ENCODE peak calls at places on chromosomes 3 and 15, in eight cellular contexts. Z, N, W, P, J, B, R and X are unnamed samples.

GRCh38 chr15:68176601-68177000 is 28.5 kb downstream of the CALML4 start:
- DNase-seq in Z (no peak), N (no peak), W (no peak), P (no peak), J (no peak), B (no peak), R (no peak), X (no peak)

GRCh38 chr3:164023480-164023879 is 1054.8 kb downstream of the SI start:
- DNase-seq in Z (no peak), N (no peak), W (no peak), P (no peak), J (no peak), B (no peak), R (no peak), X (no peak)

GRCh38 chr3:132006605-132007204 is 28.1 kb downstream of the CPNE4 start:
- DNase-seq in Z (peak), N (no peak), W (peak), P (peak), J (peak), B (peak), R (no peak), X (no peak)

GRCh38 chr3:69319652-69320051 is 66.2 kb downstream of the FRMD4B start:
- DNase-seq in Z (no peak), N (no peak), W (no peak), P (no peak), J (no peak), B (no peak), R (no peak), X (no peak)

GRCh38 chr3:9135930-9136525 is 113.4 kb downstream of the SRGAP3 start:
- DNase-seq in Z (no peak), N (no peak), W (no peak), P (peak), J (peak), B (peak), R (no peak), X (peak)

GRCh38 chr15:63909819-63910437 is 76.2 kb upstream of the HERC1 start:
- DNase-seq in Z (peak), N (peak), W (no peak), P (no peak), J (peak), B (no peak), R (peak), X (no peak)

GRCh38 chr3:160885791-160886286 is 129.8 kb downstream of the PPM1L start:
- DNase-seq in Z (peak), N (no peak), W (peak), P (peak), J (peak), B (peak), R (peak), X (no peak)

GRCh38 chr15:67185621-67186225 is 68.7 kb downstream of the AAGAB start:
- DNase-seq in Z (no peak), N (peak), W (no peak), P (no peak), J (no peak), B (no peak), R (peak), X (no peak)

GRCh38 chr15:92733934-92734521 is 78.5 kb upstream of the FAM174B start:
- DNase-seq in Z (peak), N (no peak), W (no peak), P (peak), J (peak), B (no peak), R (no peak), X (no peak)

GRCh38 chr3:73144276-73144675 is 82.8 kb downstream of the EBLN2 start:
- DNase-seq in Z (no peak), N (peak), W (no peak), P (no peak), J (no peak), B (no peak), R (no peak), X (no peak)

GRCh38 chr3:37210230-37210629 is 35.8 kb upstream of the LRRFIP2 start:
- DNase-seq in Z (no peak), N (no peak), W (no peak), P (no peak), J (no peak), B (no peak), R (no peak), X (no peak)

GRCh38 chr3:22358334-22358733 is 607.3 kb upstream of the ZNF385D start:
- DNase-seq in Z (no peak), N (no peak), W (no peak), P (no peak), J (no peak), B (no peak), R (no peak), X (no peak)

GRCh38 chr3:13886593-13887129 is 6.8 kb upstream of the WNT7A start:
- DNase-seq in Z (no peak), N (peak), W (no peak), P (no peak), J (no peak), B (no peak), R (no peak), X (no peak)

GRCh38 chr3:124587053-124587408 is 143.2 kb upstream of the UMPS start:
- DNase-seq in Z (no peak), N (no peak), W (peak), P (peak), J (no peak), B (peak), R (no peak), X (no peak)

GRCh38 chr3:173826416-173826815 is 428.9 kb downstream of the NLGN1 start:
- DNase-seq in Z (peak), N (no peak), W (no peak), P (no peak), J (no peak), B (no peak), R (no peak), X (no peak)

GRCh38 chr3:143171656-143172055 is 52.1 kb downstream of the CHST2 start:
- DNase-seq in Z (peak), N (no peak), W (no peak), P (no peak), J (no peak), B (no peak), R (no peak), X (no peak)

GRCh38 chr15:56989411-56989924 is 71.0 kb downstream of the TCF12 start:
- DNase-seq in Z (peak), N (no peak), W (no peak), P (no peak), J (no peak), B (no peak), R (no peak), X (no peak)

GRCh38 chr15:53588773-53589172 is 170.7 kb downstream of the WDR72 start:
- DNase-seq in Z (no peak), N (no peak), W (no peak), P (no peak), J (no peak), B (no peak), R (no peak), X (no peak)

GRCh38 chr3:194112120-194113106 is 23.5 kb upstream of the HES1 start:
- DNase-seq in Z (no peak), N (no peak), W (peak), P (no peak), J (peak), B (no peak), R (no peak), X (no peak)

GRCh38 chr3:108088697-108089096 is 2.1 kb downstream of the CD47 start:
- DNase-seq in Z (peak), N (no peak), W (no peak), P (no peak), J (no peak), B (no peak), R (no peak), X (peak)

GRCh38 chr3:36877930-36878685 is 66.7 kb downstream of the TRANK1 start:
- DNase-seq in Z (no peak), N (no peak), W (no peak), P (no peak), J (no peak), B (peak), R (no peak), X (no peak)

GRCh38 chr3:194661946-194662345 is 10.0 kb downstream of the LSG1 start:
- DNase-seq in Z (no peak), N (no peak), W (no peak), P (no peak), J (no peak), B (no peak), R (no peak), X (no peak)

GRCh38 chr15:95368211-95368610 is 962.3 kb upstream of the NR2F2 start:
- DNase-seq in Z (no peak), N (no peak), W (no peak), P (no peak), J (peak), B (no peak), R (no peak), X (no peak)

GRCh38 chr3:166420071-166420470 is 582.8 kb upstream of the BCHE start:
- DNase-seq in Z (no peak), N (no peak), W (no peak), P (no peak), J (no peak), B (no peak), R (no peak), X (no peak)

GRCh38 chr15:99998661-99999101 is 265.4 kb upstream of the LYSMD4 start:
- DNase-seq in Z (peak), N (peak), W (peak), P (no peak), J (no peak), B (no peak), R (no peak), X (no peak)

GRCh38 chr15:81182746-81183402 is 13.8 kb upstream of the IL16 start:
- DNase-seq in Z (no peak), N (no peak), W (no peak), P (peak), J (no peak), B (peak), R (no peak), X (no peak)

GRCh38 chr3:57100046-57100695 is 39.7 kb downstream of the SPATA12 start:
- DNase-seq in Z (peak), N (peak), W (peak), P (peak), J (peak), B (peak), R (peak), X (peak)

GRCh38 chr3:166340604-166341003 is 503.4 kb upstream of the BCHE start:
- DNase-seq in Z (no peak), N (no peak), W (no peak), P (no peak), J (no peak), B (no peak), R (no peak), X (no peak)

DNA sequence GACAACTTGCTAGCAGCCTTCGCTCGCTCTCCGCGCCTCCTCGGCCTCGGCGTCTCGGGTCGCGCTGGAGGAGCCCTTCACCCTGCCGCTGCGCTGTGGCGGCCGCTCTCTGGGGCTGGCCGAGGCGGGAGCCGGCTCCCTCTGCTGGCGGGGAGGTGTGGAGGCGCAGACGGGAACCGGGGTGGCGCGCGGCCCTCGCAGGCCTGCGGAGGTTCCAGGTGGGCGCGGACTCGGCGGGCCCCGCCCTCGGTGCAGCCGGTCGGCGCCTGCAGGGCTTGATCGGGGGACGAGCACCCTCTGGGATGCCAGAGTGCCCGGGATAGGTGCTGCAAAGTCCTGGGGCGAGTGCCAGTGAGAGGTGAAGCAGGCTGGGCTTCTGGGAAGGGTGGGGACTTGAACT is 989.9 kb downstream of the ROBO2 start:
- DNase-seq in Z (no peak), N (no peak), W (no peak), P (peak), J (peak), B (no peak), R (no peak), X (no peak)
- TF ChIP-seq CTCF in Z (no peak), N (no peak), W (no peak), P (peak), J (no peak), B (no peak), R (no peak), X (no peak)

GRCh38 chr15:29938701-29939340 is 116.6 kb upstream of the TJP1 start:
- DNase-seq in Z (peak), N (no peak), W (no peak), P (no peak), J (no peak), B (peak), R (no peak), X (no peak)
- TF ChIP-seq CTCF in Z (peak), N (peak), W (no peak), P (no peak), J (no peak), B (peak), R (peak), X (no peak)

GRCh38 chr3:71416868-71417267 is 166.7 kb downstream of the FOXP1 start:
- DNase-seq in Z (no peak), N (no peak), W (no peak), P (peak), J (no peak), B (peak), R (no peak), X (no peak)
- TF ChIP-seq CTCF in Z (no peak), N (no peak), W (no peak), P (peak), J (no peak), B (peak), R (peak), X (no peak)

DNA sequence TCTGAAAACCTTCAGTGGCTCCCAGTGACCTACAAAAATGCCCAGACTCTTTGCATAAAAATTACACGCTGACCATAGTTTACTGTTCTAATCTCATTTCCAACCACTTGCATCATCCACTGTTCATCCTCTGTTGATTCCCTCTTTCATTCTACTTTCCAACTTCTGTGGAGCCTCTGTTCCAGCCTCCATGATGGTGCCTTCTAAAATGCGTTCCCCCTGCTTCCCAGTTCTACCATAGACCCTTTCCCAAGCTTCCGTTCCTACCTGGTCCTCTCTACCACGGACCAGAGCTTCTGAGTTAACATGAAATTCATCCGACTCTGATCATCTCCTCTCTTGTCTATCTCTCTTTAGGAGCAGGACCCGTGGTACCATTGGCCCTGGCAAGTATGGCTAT is 127.0 kb downstream of the THSD4 start:
- DNase-seq in Z (no peak), N (no peak), W (no peak), P (no peak), J (no peak), B (no peak), R (no peak), X (no peak)
- TF ChIP-seq CTCF in Z (no peak), N (no peak), W (no peak), P (no peak), J (no peak), B (no peak), R (no peak), X (no peak)

GRCh38 chr3:68018275-68018674 is 363.9 kb upstream of the SUCLG2 start:
- DNase-seq in Z (no peak), N (no peak), W (no peak), P (no peak), J (no peak), B (no peak), R (no peak), X (no peak)
- TF ChIP-seq CTCF in Z (peak), N (no peak), W (no peak), P (no peak), J (no peak), B (peak), R (no peak), X (peak)

DNA sequence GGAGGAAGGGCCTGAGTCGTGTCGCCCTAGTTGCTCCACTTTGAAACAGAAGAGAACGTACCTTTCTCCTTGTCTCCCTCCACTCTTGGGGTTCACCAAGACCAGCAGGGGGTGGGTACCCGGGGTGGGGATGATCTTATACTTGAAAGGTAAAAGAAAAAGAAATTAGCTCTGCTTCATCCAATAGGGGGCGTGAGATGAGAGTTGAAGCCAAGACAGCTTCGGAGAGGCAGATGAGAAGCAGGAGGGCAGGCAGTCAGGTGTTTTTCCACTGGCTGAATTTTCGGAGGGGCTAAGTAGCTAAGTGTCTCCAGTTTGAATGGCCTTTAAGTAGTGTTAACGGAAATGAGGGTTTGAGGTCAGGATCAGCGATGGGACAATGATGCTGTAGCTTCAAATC is 100.4 kb downstream of the DGKG start:
- DNase-seq in Z (no peak), N (no peak), W (no peak), P (peak), J (no peak), B (peak), R (no peak), X (peak)
- TF ChIP-seq CTCF in Z (peak), N (no peak), W (no peak), P (peak), J (peak), B (peak), R (no peak), X (peak)

GRCh38 chr3:19474169-19474568 is 325.9 kb downstream of the KCNH8 start:
- DNase-seq in Z (no peak), N (no peak), W (no peak), P (no peak), J (no peak), B (peak), R (no peak), X (no peak)

GRCh38 chr3:19476298-19476697 is 328.0 kb downstream of the KCNH8 start:
- DNase-seq in Z (no peak), N (no peak), W (no peak), P (no peak), J (no peak), B (peak), R (no peak), X (no peak)

GRCh38 chr3:19467761-19468160 is 319.5 kb downstream of the KCNH8 start:
- DNase-seq in Z (no peak), N (no peak), W (no peak), P (no peak), J (no peak), B (no peak), R (no peak), X (no peak)

DNA sequence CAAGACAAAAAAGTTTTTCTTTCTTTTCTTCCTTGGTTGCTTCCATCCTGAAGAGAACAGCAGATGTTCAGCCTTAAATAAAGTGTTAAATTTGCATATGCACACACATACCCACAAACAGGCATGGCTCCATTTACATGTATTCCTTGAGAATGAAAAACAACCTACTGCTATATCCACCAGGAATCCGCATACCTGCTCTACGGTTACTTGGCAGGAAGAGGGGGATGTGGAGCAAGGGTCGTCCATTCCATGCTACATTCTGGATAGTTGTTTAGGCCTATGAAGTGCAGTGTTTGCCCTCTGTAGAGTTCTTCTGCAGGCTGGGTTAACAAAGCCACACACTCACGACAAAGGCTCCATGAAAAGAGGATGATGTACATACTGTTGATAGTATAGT is 322.8 kb downstream of the KCNH8 start:
- DNase-seq in Z (no peak), N (no peak), W (no peak), P (no peak), J (no peak), B (no peak), R (no peak), X (no peak)
- TF ChIP-seq CTCF in Z (no peak), N (no peak), W (no peak), P (no peak), J (no peak), B (no peak), R (no peak), X (no peak)